ENCODE peak calls at places on chromosomes 16 and 17, in ten cellular contexts. One of them, this sample, is unnamed.

GRCh38 chr16:84277244-84277823 is 17.3 kb upstream of the WFDC1 start:
- DNase-seq in G401: peak; percentile 26
- DNase-seq in pancreas: no peak
- DNase-seq in ACHN: peak; percentile 59
- DNase-seq in myocyte: peak; percentile 45
- DNase-seq in astrocyte: peak; percentile 18
- DNase-seq in activated naive CD4-positive, alpha-beta T cell treated with anti-CD3 and anti-CD28 coated beads, Interleukin-2, amount 50 U/mL, for 72 hours: peak; percentile 78
- DNase-seq in stimulated activated CD4-positive, alpha-beta T cell treated with anti-CD3 and anti-CD28 coated beads, Interleukin-15, amount 100 ng/mL, for 1 hour: peak; percentile 48
- DNase-seq in iPS-NIHi11: peak; percentile 70
- DNase-seq in Calu3: peak; percentile 82
- DNase-seq in this sample: peak; percentile 32

GRCh38 chr17:49994085-49995054 is 654 bp downstream of the DLX3 start:
- DNase-seq in G401: no peak
- DNase-seq in pancreas: no peak
- DNase-seq in ACHN: no peak
- DNase-seq in myocyte: no peak
- DNase-seq in astrocyte: no peak
- DNase-seq in activated naive CD4-positive, alpha-beta T cell treated with anti-CD3 and anti-CD28 coated beads, Interleukin-2, amount 50 U/mL, for 72 hours: peak; percentile 14
- DNase-seq in stimulated activated CD4-positive, alpha-beta T cell treated with anti-CD3 and anti-CD28 coated beads, Interleukin-15, amount 100 ng/mL, for 1 hour: no peak
- DNase-seq in iPS-NIHi11: no peak
- DNase-seq in Calu3: no peak
- DNase-seq in this sample: no peak

GRCh38 chr16:88781140-88782077 is 3.6 kb downstream of the PIEZO1 start:
- DNase-seq in G401: no peak
- DNase-seq in pancreas: peak; percentile 50
- DNase-seq in ACHN: no peak
- DNase-seq in myocyte: no peak
- DNase-seq in astrocyte: no peak
- DNase-seq in activated naive CD4-positive, alpha-beta T cell treated with anti-CD3 and anti-CD28 coated beads, Interleukin-2, amount 50 U/mL, for 72 hours: peak; percentile 43
- DNase-seq in stimulated activated CD4-positive, alpha-beta T cell treated with anti-CD3 and anti-CD28 coated beads, Interleukin-15, amount 100 ng/mL, for 1 hour: peak; percentile 35
- DNase-seq in iPS-NIHi11: no peak
- DNase-seq in Calu3: no peak
- DNase-seq in this sample: no peak

GRCh38 chr17:52606098-52606497 is 447.6 kb upstream of the CA10 start:
- DNase-seq in G401: no peak
- DNase-seq in pancreas: no peak
- DNase-seq in ACHN: no peak
- DNase-seq in myocyte: no peak
- DNase-seq in astrocyte: peak; percentile 2
- DNase-seq in activated naive CD4-positive, alpha-beta T cell treated with anti-CD3 and anti-CD28 coated beads, Interleukin-2, amount 50 U/mL, for 72 hours: no peak
- DNase-seq in stimulated activated CD4-positive, alpha-beta T cell treated with anti-CD3 and anti-CD28 coated beads, Interleukin-15, amount 100 ng/mL, for 1 hour: no peak
- DNase-seq in iPS-NIHi11: no peak
- DNase-seq in Calu3: no peak
- DNase-seq in this sample: no peak

GRCh38 chr17:71983828-71984227 is 137.0 kb upstream of the SOX9 start:
- DNase-seq in G401: no peak
- DNase-seq in pancreas: no peak
- DNase-seq in ACHN: no peak
- DNase-seq in myocyte: no peak
- DNase-seq in astrocyte: no peak
- DNase-seq in activated naive CD4-positive, alpha-beta T cell treated with anti-CD3 and anti-CD28 coated beads, Interleukin-2, amount 50 U/mL, for 72 hours: no peak
- DNase-seq in stimulated activated CD4-positive, alpha-beta T cell treated with anti-CD3 and anti-CD28 coated beads, Interleukin-15, amount 100 ng/mL, for 1 hour: no peak
- DNase-seq in iPS-NIHi11: no peak
- DNase-seq in Calu3: no peak
- DNase-seq in this sample: no peak

GRCh38 chr16:83602797-83603735 is 204.7 kb upstream of the HSBP1 start:
- DNase-seq in G401: no peak
- DNase-seq in pancreas: no peak
- DNase-seq in ACHN: no peak
- DNase-seq in myocyte: no peak
- DNase-seq in astrocyte: no peak
- DNase-seq in activated naive CD4-positive, alpha-beta T cell treated with anti-CD3 and anti-CD28 coated beads, Interleukin-2, amount 50 U/mL, for 72 hours: no peak
- DNase-seq in stimulated activated CD4-positive, alpha-beta T cell treated with anti-CD3 and anti-CD28 coated beads, Interleukin-15, amount 100 ng/mL, for 1 hour: no peak
- DNase-seq in iPS-NIHi11: peak; percentile 39
- DNase-seq in Calu3: no peak
- DNase-seq in this sample: no peak

GRCh38 chr17:8140058-8140412 is 12.2 kb downstream of the PER1 start:
- DNase-seq in G401: no peak
- DNase-seq in pancreas: peak; percentile 72
- DNase-seq in ACHN: no peak
- DNase-seq in myocyte: no peak
- DNase-seq in astrocyte: no peak
- DNase-seq in activated naive CD4-positive, alpha-beta T cell treated with anti-CD3 and anti-CD28 coated beads, Interleukin-2, amount 50 U/mL, for 72 hours: no peak
- DNase-seq in stimulated activated CD4-positive, alpha-beta T cell treated with anti-CD3 and anti-CD28 coated beads, Interleukin-15, amount 100 ng/mL, for 1 hour: no peak
- DNase-seq in iPS-NIHi11: no peak
- DNase-seq in Calu3: no peak
- DNase-seq in this sample: no peak

GRCh38 chr17:63567229-63567628 is 17.0 kb downstream of the DCAF7 start:
- DNase-seq in G401: no peak
- DNase-seq in pancreas: no peak
- DNase-seq in ACHN: no peak
- DNase-seq in myocyte: no peak
- DNase-seq in astrocyte: no peak
- DNase-seq in activated naive CD4-positive, alpha-beta T cell treated with anti-CD3 and anti-CD28 coated beads, Interleukin-2, amount 50 U/mL, for 72 hours: no peak
- DNase-seq in stimulated activated CD4-positive, alpha-beta T cell treated with anti-CD3 and anti-CD28 coated beads, Interleukin-15, amount 100 ng/mL, for 1 hour: no peak
- DNase-seq in iPS-NIHi11: no peak
- DNase-seq in Calu3: no peak
- DNase-seq in this sample: no peak

GRCh38 chr16:69131749-69132423 is 502 bp downstream of the CHTF8 start:
- DNase-seq in G401: peak; percentile 65
- DNase-seq in pancreas: peak; percentile 86
- DNase-seq in ACHN: peak; percentile 92
- DNase-seq in myocyte: peak; percentile 73
- DNase-seq in astrocyte: peak; percentile 61
- DNase-seq in activated naive CD4-positive, alpha-beta T cell treated with anti-CD3 and anti-CD28 coated beads, Interleukin-2, amount 50 U/mL, for 72 hours: peak; percentile 67
- DNase-seq in stimulated activated CD4-positive, alpha-beta T cell treated with anti-CD3 and anti-CD28 coated beads, Interleukin-15, amount 100 ng/mL, for 1 hour: peak; percentile 40
- DNase-seq in iPS-NIHi11: peak; percentile 97
- DNase-seq in Calu3: peak; percentile 95
- DNase-seq in this sample: peak; percentile 46

GRCh38 chr17:6592193-6592592 is 35.8 kb upstream of the PITPNM3 start:
- DNase-seq in G401: no peak
- DNase-seq in pancreas: no peak
- DNase-seq in ACHN: peak; percentile 93
- DNase-seq in myocyte: no peak
- DNase-seq in astrocyte: peak; percentile 57
- DNase-seq in activated naive CD4-positive, alpha-beta T cell treated with anti-CD3 and anti-CD28 coated beads, Interleukin-2, amount 50 U/mL, for 72 hours: no peak
- DNase-seq in stimulated activated CD4-positive, alpha-beta T cell treated with anti-CD3 and anti-CD28 coated beads, Interleukin-15, amount 100 ng/mL, for 1 hour: no peak
- DNase-seq in iPS-NIHi11: no peak
- DNase-seq in Calu3: peak; percentile 11
- DNase-seq in this sample: no peak

GRCh38 chr17:45016823-45017222 is 34.6 kb downstream of the DCAKD start:
- DNase-seq in G401: no peak
- DNase-seq in pancreas: no peak
- DNase-seq in ACHN: peak; percentile 32
- DNase-seq in myocyte: peak; percentile 25
- DNase-seq in astrocyte: no peak
- DNase-seq in activated naive CD4-positive, alpha-beta T cell treated with anti-CD3 and anti-CD28 coated beads, Interleukin-2, amount 50 U/mL, for 72 hours: no peak
- DNase-seq in stimulated activated CD4-positive, alpha-beta T cell treated with anti-CD3 and anti-CD28 coated beads, Interleukin-15, amount 100 ng/mL, for 1 hour: no peak
- DNase-seq in iPS-NIHi11: peak; percentile 52
- DNase-seq in Calu3: peak; percentile 52
- DNase-seq in this sample: no peak

GRCh38 chr17:60130466-60130865 is 19.3 kb upstream of the CA4 start:
- DNase-seq in G401: no peak
- DNase-seq in pancreas: no peak
- DNase-seq in ACHN: no peak
- DNase-seq in myocyte: no peak
- DNase-seq in astrocyte: no peak
- DNase-seq in activated naive CD4-positive, alpha-beta T cell treated with anti-CD3 and anti-CD28 coated beads, Interleukin-2, amount 50 U/mL, for 72 hours: no peak
- DNase-seq in stimulated activated CD4-positive, alpha-beta T cell treated with anti-CD3 and anti-CD28 coated beads, Interleukin-15, amount 100 ng/mL, for 1 hour: no peak
- DNase-seq in iPS-NIHi11: no peak
- DNase-seq in Calu3: no peak
- DNase-seq in this sample: no peak

GRCh38 chr17:50935201-50936124 is 69.3 kb upstream of the TOB1 start:
- DNase-seq in G401: peak; percentile 87
- DNase-seq in pancreas: peak; percentile 98
- DNase-seq in ACHN: no peak
- DNase-seq in myocyte: peak; percentile 99
- DNase-seq in astrocyte: no peak
- DNase-seq in activated naive CD4-positive, alpha-beta T cell treated with anti-CD3 and anti-CD28 coated beads, Interleukin-2, amount 50 U/mL, for 72 hours: no peak
- DNase-seq in stimulated activated CD4-positive, alpha-beta T cell treated with anti-CD3 and anti-CD28 coated beads, Interleukin-15, amount 100 ng/mL, for 1 hour: no peak
- DNase-seq in iPS-NIHi11: no peak
- DNase-seq in Calu3: peak; percentile 74
- DNase-seq in this sample: no peak

GRCh38 chr17:9839433-9839832 is 13.7 kb downstream of the GLP2R start:
- DNase-seq in G401: no peak
- DNase-seq in pancreas: no peak
- DNase-seq in ACHN: peak; percentile 80
- DNase-seq in myocyte: no peak
- DNase-seq in astrocyte: no peak
- DNase-seq in activated naive CD4-positive, alpha-beta T cell treated with anti-CD3 and anti-CD28 coated beads, Interleukin-2, amount 50 U/mL, for 72 hours: no peak
- DNase-seq in stimulated activated CD4-positive, alpha-beta T cell treated with anti-CD3 and anti-CD28 coated beads, Interleukin-15, amount 100 ng/mL, for 1 hour: no peak
- DNase-seq in iPS-NIHi11: peak; percentile 38
- DNase-seq in Calu3: no peak
- DNase-seq in this sample: no peak

GRCh38 chr16:85401917-85402766 is 211.0 kb upstream of the GSE1 start:
- DNase-seq in G401: no peak
- DNase-seq in pancreas: peak; percentile 42
- DNase-seq in ACHN: no peak
- DNase-seq in myocyte: no peak
- DNase-seq in astrocyte: no peak
- DNase-seq in activated naive CD4-positive, alpha-beta T cell treated with anti-CD3 and anti-CD28 coated beads, Interleukin-2, amount 50 U/mL, for 72 hours: peak; percentile 1
- DNase-seq in stimulated activated CD4-positive, alpha-beta T cell treated with anti-CD3 and anti-CD28 coated beads, Interleukin-15, amount 100 ng/mL, for 1 hour: no peak
- DNase-seq in iPS-NIHi11: no peak
- DNase-seq in Calu3: no peak
- DNase-seq in this sample: no peak

GRCh38 chr16:58421029-58421428 is 28.8 kb downstream of the GINS3 start:
- DNase-seq in G401: no peak
- DNase-seq in pancreas: no peak
- DNase-seq in ACHN: no peak
- DNase-seq in myocyte: no peak
- DNase-seq in astrocyte: no peak
- DNase-seq in activated naive CD4-positive, alpha-beta T cell treated with anti-CD3 and anti-CD28 coated beads, Interleukin-2, amount 50 U/mL, for 72 hours: no peak
- DNase-seq in stimulated activated CD4-positive, alpha-beta T cell treated with anti-CD3 and anti-CD28 coated beads, Interleukin-15, amount 100 ng/mL, for 1 hour: no peak
- DNase-seq in iPS-NIHi11: no peak
- DNase-seq in Calu3: no peak
- DNase-seq in this sample: no peak

GRCh38 chr16:15576960-15577958 is 65.7 kb downstream of the MARF1 start:
- DNase-seq in G401: no peak
- DNase-seq in pancreas: no peak
- DNase-seq in ACHN: no peak
- DNase-seq in myocyte: no peak
- DNase-seq in astrocyte: no peak
- DNase-seq in activated naive CD4-positive, alpha-beta T cell treated with anti-CD3 and anti-CD28 coated beads, Interleukin-2, amount 50 U/mL, for 72 hours: no peak
- DNase-seq in stimulated activated CD4-positive, alpha-beta T cell treated with anti-CD3 and anti-CD28 coated beads, Interleukin-15, amount 100 ng/mL, for 1 hour: no peak
- DNase-seq in iPS-NIHi11: no peak
- DNase-seq in Calu3: no peak
- DNase-seq in this sample: no peak

GRCh38 chr17:60391419-60392041 is 403 bp downstream of the USP32 start:
- DNase-seq in G401: no peak
- DNase-seq in pancreas: peak; percentile 87
- DNase-seq in ACHN: no peak
- DNase-seq in myocyte: no peak
- DNase-seq in astrocyte: no peak
- DNase-seq in activated naive CD4-positive, alpha-beta T cell treated with anti-CD3 and anti-CD28 coated beads, Interleukin-2, amount 50 U/mL, for 72 hours: no peak
- DNase-seq in stimulated activated CD4-positive, alpha-beta T cell treated with anti-CD3 and anti-CD28 coated beads, Interleukin-15, amount 100 ng/mL, for 1 hour: no peak
- DNase-seq in iPS-NIHi11: peak; percentile 78
- DNase-seq in Calu3: no peak
- DNase-seq in this sample: no peak

GRCh38 chr17:21174719-21175118 is 39.2 kb downstream of the TMEM11 start:
- DNase-seq in G401: no peak
- DNase-seq in pancreas: no peak
- DNase-seq in ACHN: no peak
- DNase-seq in myocyte: peak; percentile 53
- DNase-seq in astrocyte: peak; percentile 51
- DNase-seq in activated naive CD4-positive, alpha-beta T cell treated with anti-CD3 and anti-CD28 coated beads, Interleukin-2, amount 50 U/mL, for 72 hours: no peak
- DNase-seq in stimulated activated CD4-positive, alpha-beta T cell treated with anti-CD3 and anti-CD28 coated beads, Interleukin-15, amount 100 ng/mL, for 1 hour: no peak
- DNase-seq in iPS-NIHi11: no peak
- DNase-seq in Calu3: no peak
- DNase-seq in this sample: no peak

GRCh38 chr16:1197237-1197866 is 27.7 kb downstream of the TPSG1 start:
- DNase-seq in G401: no peak
- DNase-seq in pancreas: no peak
- DNase-seq in ACHN: no peak
- DNase-seq in myocyte: no peak
- DNase-seq in astrocyte: no peak
- DNase-seq in activated naive CD4-positive, alpha-beta T cell treated with anti-CD3 and anti-CD28 coated beads, Interleukin-2, amount 50 U/mL, for 72 hours: no peak
- DNase-seq in stimulated activated CD4-positive, alpha-beta T cell treated with anti-CD3 and anti-CD28 coated beads, Interleukin-15, amount 100 ng/mL, for 1 hour: no peak
- DNase-seq in iPS-NIHi11: no peak
- DNase-seq in Calu3: no peak
- DNase-seq in this sample: no peak

GRCh38 chr17:45019177-45019711 is 32.2 kb downstream of the DCAKD start:
- DNase-seq in G401: no peak
- DNase-seq in pancreas: no peak
- DNase-seq in ACHN: peak; percentile 62
- DNase-seq in myocyte: peak; percentile 61
- DNase-seq in astrocyte: no peak
- DNase-seq in activated naive CD4-positive, alpha-beta T cell treated with anti-CD3 and anti-CD28 coated beads, Interleukin-2, amount 50 U/mL, for 72 hours: peak; percentile 53
- DNase-seq in stimulated activated CD4-positive, alpha-beta T cell treated with anti-CD3 and anti-CD28 coated beads, Interleukin-15, amount 100 ng/mL, for 1 hour: no peak
- DNase-seq in iPS-NIHi11: peak; percentile 60
- DNase-seq in Calu3: peak; percentile 73
- DNase-seq in this sample: no peak

GRCh38 chr16:71367243-71367976 is 8.9 kb downstream of the CALB2 start:
- DNase-seq in G401: peak; percentile 49
- DNase-seq in pancreas: no peak
- DNase-seq in ACHN: peak; percentile 70
- DNase-seq in myocyte: peak; percentile 17
- DNase-seq in astrocyte: no peak
- DNase-seq in activated naive CD4-positive, alpha-beta T cell treated with anti-CD3 and anti-CD28 coated beads, Interleukin-2, amount 50 U/mL, for 72 hours: peak; percentile 57
- DNase-seq in stimulated activated CD4-positive, alpha-beta T cell treated with anti-CD3 and anti-CD28 coated beads, Interleukin-15, amount 100 ng/mL, for 1 hour: no peak
- DNase-seq in iPS-NIHi11: peak; percentile 91
- DNase-seq in Calu3: peak; percentile 83
- DNase-seq in this sample: no peak

GRCh38 chr16:1220841-1221627 is 4.0 kb downstream of the TPSG1 start:
- DNase-seq in G401: no peak
- DNase-seq in pancreas: no peak
- DNase-seq in ACHN: no peak
- DNase-seq in myocyte: no peak
- DNase-seq in astrocyte: no peak
- DNase-seq in activated naive CD4-positive, alpha-beta T cell treated with anti-CD3 and anti-CD28 coated beads, Interleukin-2, amount 50 U/mL, for 72 hours: no peak
- DNase-seq in stimulated activated CD4-positive, alpha-beta T cell treated with anti-CD3 and anti-CD28 coated beads, Interleukin-15, amount 100 ng/mL, for 1 hour: no peak
- DNase-seq in iPS-NIHi11: no peak
- DNase-seq in Calu3: peak; percentile 24
- DNase-seq in this sample: no peak

GRCh38 chr17:17784599-17785264 is 52.1 kb downstream of the SREBF1 start:
- DNase-seq in G401: peak; percentile 40
- DNase-seq in pancreas: peak; percentile 62
- DNase-seq in ACHN: peak; percentile 33
- DNase-seq in myocyte: no peak
- DNase-seq in astrocyte: no peak
- DNase-seq in activated naive CD4-positive, alpha-beta T cell treated with anti-CD3 and anti-CD28 coated beads, Interleukin-2, amount 50 U/mL, for 72 hours: peak; percentile 43
- DNase-seq in stimulated activated CD4-positive, alpha-beta T cell treated with anti-CD3 and anti-CD28 coated beads, Interleukin-15, amount 100 ng/mL, for 1 hour: no peak
- DNase-seq in iPS-NIHi11: no peak
- DNase-seq in Calu3: peak; percentile 13
- DNase-seq in this sample: no peak

GRCh38 chr17:48500435-48501426 is 30.1 kb downstream of the HOXB1 start:
- DNase-seq in G401: peak; percentile 6
- DNase-seq in pancreas: no peak
- DNase-seq in ACHN: no peak
- DNase-seq in myocyte: no peak
- DNase-seq in astrocyte: peak; percentile 44
- DNase-seq in activated naive CD4-positive, alpha-beta T cell treated with anti-CD3 and anti-CD28 coated beads, Interleukin-2, amount 50 U/mL, for 72 hours: no peak
- DNase-seq in stimulated activated CD4-positive, alpha-beta T cell treated with anti-CD3 and anti-CD28 coated beads, Interleukin-15, amount 100 ng/mL, for 1 hour: no peak
- DNase-seq in iPS-NIHi11: no peak
- DNase-seq in Calu3: no peak
- DNase-seq in this sample: no peak

GRCh38 chr16:74580828-74581227 is 26.1 kb downstream of the GLG1 start:
- DNase-seq in G401: no peak
- DNase-seq in pancreas: no peak
- DNase-seq in ACHN: no peak
- DNase-seq in myocyte: peak; percentile 68
- DNase-seq in astrocyte: no peak
- DNase-seq in activated naive CD4-positive, alpha-beta T cell treated with anti-CD3 and anti-CD28 coated beads, Interleukin-2, amount 50 U/mL, for 72 hours: no peak
- DNase-seq in stimulated activated CD4-positive, alpha-beta T cell treated with anti-CD3 and anti-CD28 coated beads, Interleukin-15, amount 100 ng/mL, for 1 hour: no peak
- DNase-seq in iPS-NIHi11: no peak
- DNase-seq in Calu3: no peak
- DNase-seq in this sample: no peak

GRCh38 chr17:76386966-76387765 is 2.8 kb downstream of the SPHK1 start:
- DNase-seq in G401: no peak
- DNase-seq in pancreas: peak; percentile 71
- DNase-seq in ACHN: no peak
- DNase-seq in myocyte: no peak
- DNase-seq in astrocyte: no peak
- DNase-seq in activated naive CD4-positive, alpha-beta T cell treated with anti-CD3 and anti-CD28 coated beads, Interleukin-2, amount 50 U/mL, for 72 hours: no peak
- DNase-seq in stimulated activated CD4-positive, alpha-beta T cell treated with anti-CD3 and anti-CD28 coated beads, Interleukin-15, amount 100 ng/mL, for 1 hour: no peak
- DNase-seq in iPS-NIHi11: no peak
- DNase-seq in Calu3: no peak
- DNase-seq in this sample: no peak

GRCh38 chr17:83196088-83196765 is 116.8 kb downstream of the METRNL start:
- DNase-seq in G401: no peak
- DNase-seq in pancreas: peak; percentile 39
- DNase-seq in ACHN: no peak
- DNase-seq in myocyte: no peak
- DNase-seq in astrocyte: peak; percentile 46
- DNase-seq in activated naive CD4-positive, alpha-beta T cell treated with anti-CD3 and anti-CD28 coated beads, Interleukin-2, amount 50 U/mL, for 72 hours: no peak
- DNase-seq in stimulated activated CD4-positive, alpha-beta T cell treated with anti-CD3 and anti-CD28 coated beads, Interleukin-15, amount 100 ng/mL, for 1 hour: no peak
- DNase-seq in iPS-NIHi11: no peak
- DNase-seq in Calu3: no peak
- DNase-seq in this sample: no peak

This sample was measured in activated naive CD8-positive, alpha-beta T cell treated with anti-CD3 and anti-CD28 coated beads, Interleukin-2, amount 50 U/mL, for 16 hours.